ENCODE peak calls at places on chromosome 5, in eight cellular contexts. S, I, B, W, N, K, U and F are unnamed samples.

GRCh38 chr5:51194626-51195025 is 188.6 kb upstream of the ISL1 start:
- DNase-seq in U (no peak), K (no peak), S (no peak), B (peak; percentile 8), N (no peak), I (no peak), W (no peak), F (no peak)

GRCh38 chr5:50300878-50301277 is 140.2 kb downstream of the EMB start:
- DNase-seq in W (no peak), U (no peak), B (no peak), S (no peak), I (no peak), N (no peak), K (no peak), F (no peak)

GRCh38 chr5:102547161-102547560 is 48.4 kb upstream of the SLCO6A1 start:
- DNase-seq in K (no peak), N (no peak), I (no peak), B (no peak), S (no peak), U (no peak), W (no peak), F (no peak)

GRCh38 chr5:30607301-30607700 is 586.2 kb upstream of the CDH6 start:
- DNase-seq in K (no peak), W (no peak), I (no peak), N (peak; percentile 39), U (no peak), S (no peak), B (peak; percentile 89), F (no peak)

GRCh38 chr5:129377504-129377903 is 82.6 kb upstream of the ADAMTS19 start:
- DNase-seq in K (no peak), W (no peak), I (no peak), S (no peak), B (peak; percentile 3), N (no peak), U (no peak), F (no peak)

GRCh38 chr5:35854248-35854647 is 2.4 kb upstream of the IL7R start:
- DNase-seq in U (no peak), N (no peak), I (peak; percentile 55), S (no peak), K (peak; percentile 67), W (no peak), B (no peak), F (no peak)

GRCh38 chr5:27020965-27021364 is 17.4 kb downstream of the CDH9 start:
- DNase-seq in W (no peak), B (peak; percentile 79), I (no peak), U (no peak), K (no peak), N (no peak), S (no peak), F (no peak)

GRCh38 chr5:138180183-138180782 is 1.4 kb downstream of the KIF20A start:
- DNase-seq in N (peak; percentile 52), S (no peak), W (peak; percentile 53), K (peak; percentile 38), U (no peak), I (no peak), B (peak; percentile 70), F (no peak)

GRCh38 chr5:154092356-154092755 is 53.6 kb downstream of the MFAP3 start:
- DNase-seq in S (no peak), K (no peak), W (no peak), B (no peak), U (no peak), I (no peak), N (peak; percentile 68), F (no peak)

GRCh38 chr5:132238169-132238744 is 10.6 kb upstream of the P4HA2 start:
- DNase-seq in N (peak; percentile 92), S (peak; percentile 75), W (peak; percentile 68), K (peak; percentile 87), I (peak; percentile 90), B (peak; percentile 24), U (peak; percentile 78), F (peak; percentile 88)

GRCh38 chr5:21817668-21818419 is 1035.3 kb downstream of the CDH12 start:
- DNase-seq in U (no peak), I (no peak), W (no peak), K (no peak), B (peak; percentile 57), N (peak; percentile 15), S (no peak), F (no peak)

GRCh38 chr5:137306903-137307302 is 192.2 kb downstream of the SPOCK1 start:
- DNase-seq in S (no peak), I (no peak), B (no peak), U (no peak), N (no peak), W (no peak), K (no peak), F (no peak)

GRCh38 chr5:91383027-91383955 is at the start of gene ARRDC3:
- DNase-seq in W (peak; percentile 84), U (peak; percentile 99), I (peak; percentile 98), S (peak; percentile 97), N (peak; percentile 97), B (peak; percentile 95), K (peak; percentile 97), F (peak; percentile 98)

GRCh38 chr5:4422247-4422646 is 717.9 kb upstream of the ADAMTS16 start:
- DNase-seq in N (no peak), W (no peak), S (no peak), B (no peak), K (no peak), U (no peak), I (no peak), F (no peak)

GRCh38 chr5:150618588-150619281 is 21.7 kb upstream of the SYNPO start:
- DNase-seq in U (no peak), S (no peak), N (no peak), K (no peak), I (no peak), W (no peak), B (no peak), F (no peak)

GRCh38 chr5:140005145-140005591 is 37.9 kb downstream of the NRG2 start:
- DNase-seq in U (no peak), N (no peak), S (no peak), B (no peak), I (no peak), W (no peak), K (no peak), F (no peak)

GRCh38 chr5:93193756-93194155 is 387.3 kb downstream of the NR2F1-AS1 start:
- DNase-seq in N (no peak), I (no peak), K (no peak), W (no peak), U (no peak), B (no peak), S (no peak), F (no peak)

GRCh38 chr5:147616401-147616800 is 106.5 kb upstream of the DPYSL3 start:
- DNase-seq in I (no peak), S (no peak), K (no peak), B (no peak), N (no peak), U (no peak), W (no peak), F (no peak)

GRCh38 chr5:83516361-83516760 is 44.8 kb downstream of the VCAN start:
- DNase-seq in K (no peak), S (no peak), W (no peak), B (no peak), I (no peak), N (no peak), U (no peak), F (no peak)

GRCh38 chr5:107153304-107153703 is 517.4 kb downstream of the EFNA5 start:
- DNase-seq in I (no peak), K (no peak), B (no peak), U (no peak), S (no peak), W (no peak), N (no peak), F (no peak)

GRCh38 chr5:36900279-36900678 is 23.7 kb downstream of the NIPBL start:
- DNase-seq in W (no peak), K (no peak), I (no peak), B (no peak), U (no peak), S (no peak), N (no peak), F (no peak)